ENCODE peak calls at places on chromosomes 5 and 9, in ten cellular contexts. E, C, X, S, H, B, O, V, D and G are unnamed samples.

GRCh38 chr9:1977026-1977425 is 38.1 kb upstream of the SMARCA2 start:
- DNase-seq in D (no peak), X (no peak), S (no peak), H (no peak), O (no peak), V (no peak), C (no peak), E (no peak), B (no peak), G (no peak)

GRCh38 chr5:134446938-134447337 is 35.3 kb upstream of the CDKN2AIPNL start:
- DNase-seq in S (no peak), O (no peak), B (no peak), V (no peak), C (no peak), E (peak; percentile 33), H (no peak), D (no peak), X (peak; percentile 46), G (no peak)

GRCh38 chr9:6584881-6585597 is 60.5 kb downstream of the GLDC start:
- DNase-seq in D (no peak), V (no peak), E (peak; percentile 35), O (peak; percentile 55), S (no peak), H (no peak), B (peak; percentile 6), X (peak; percentile 51), C (no peak), G (no peak)

GRCh38 chr9:137042751-137043727 is 2.9 kb downstream of the NPDC1 start:
- DNase-seq in B (no peak), C (no peak), X (no peak), D (no peak), H (no peak), S (peak; percentile 67), E (no peak), O (no peak), V (no peak), G (no peak)

GRCh38 chr5:50325237-50325832 is 115.8 kb downstream of the EMB start:
- DNase-seq in B (peak; percentile 10), O (peak; percentile 31), D (no peak), H (no peak), E (peak; percentile 12), S (no peak), V (no peak), X (peak; percentile 8), C (no peak), G (peak; percentile 2)

GRCh38 chr9:90642570-90643539 is at the start of gene DIRAS2:
- DNase-seq in S (peak; percentile 22), X (peak; percentile 48), V (peak; percentile 18), D (no peak), C (peak; percentile 75), B (peak; percentile 83), H (no peak), E (peak; percentile 31), O (peak; percentile 44), G (no peak)

GRCh38 chr9:129178579-129178909 is 483 bp upstream of the IER5L start:
- DNase-seq in S (no peak), E (no peak), D (no peak), H (no peak), O (no peak), V (no peak), B (no peak), C (no peak), X (no peak), G (no peak)

GRCh38 chr5:79514391-79515105 is 614 bp upstream of the HOMER1 start:
- DNase-seq in V (peak; percentile 87), B (peak; percentile 95), O (peak; percentile 89), X (peak; percentile 91), E (peak; percentile 91), D (peak; percentile 86), C (peak; percentile 92), H (peak; percentile 93), S (peak; percentile 89), G (peak; percentile 79)

GRCh38 chr5:87746891-87747366 is 334.2 kb upstream of the CCNH start:
- DNase-seq in V (no peak), O (peak; percentile 47), D (no peak), B (no peak), C (no peak), E (no peak), H (no peak), S (no peak), X (no peak), G (no peak)

GRCh38 chr5:138351056-138351455 is 1.4 kb upstream of the KDM3B start:
- DNase-seq in D (no peak), S (no peak), C (no peak), X (no peak), E (no peak), V (no peak), B (no peak), O (peak; percentile 87), H (no peak), G (no peak)

GRCh38 chr9:70053864-70054263 is 10.2 kb downstream of the MAMDC2 start:
- DNase-seq in B (no peak), X (no peak), O (no peak), H (no peak), C (no peak), S (no peak), D (no peak), E (no peak), V (no peak), G (no peak)

GRCh38 chr9:137672907-137673791 is 54.3 kb downstream of the EHMT1 start:
- DNase-seq in H (no peak), V (no peak), C (no peak), S (peak; percentile 54), O (peak; percentile 83), B (peak; percentile 77), D (peak; percentile 19), X (peak; percentile 81), E (peak; percentile 86), G (peak; percentile 36)

GRCh38 chr9:94511943-94512265 is 43.0 kb upstream of the PCAT7 start:
- DNase-seq in X (no peak), C (no peak), D (no peak), V (no peak), O (no peak), S (no peak), B (no peak), E (no peak), H (no peak), G (no peak)

GRCh38 chr5:170269579-170269978 is 28.0 kb downstream of the LCP2 start:
- DNase-seq in B (no peak), S (no peak), O (no peak), E (no peak), D (no peak), X (no peak), V (no peak), C (no peak), H (no peak), G (no peak)

GRCh38 chr5:31317642-31318041 is 124.2 kb downstream of the CDH6 start:
- DNase-seq in O (no peak), B (peak; percentile 52), V (no peak), X (no peak), C (no peak), E (no peak), D (no peak), S (no peak), H (no peak), G (no peak)
- TF ChIP-seq CTCF in O (no peak), B (peak; percentile 51), V (no peak), X (no peak), C (no peak), E (no peak), D (no peak), S (no peak), H (no peak), G (no peak)

DNA sequence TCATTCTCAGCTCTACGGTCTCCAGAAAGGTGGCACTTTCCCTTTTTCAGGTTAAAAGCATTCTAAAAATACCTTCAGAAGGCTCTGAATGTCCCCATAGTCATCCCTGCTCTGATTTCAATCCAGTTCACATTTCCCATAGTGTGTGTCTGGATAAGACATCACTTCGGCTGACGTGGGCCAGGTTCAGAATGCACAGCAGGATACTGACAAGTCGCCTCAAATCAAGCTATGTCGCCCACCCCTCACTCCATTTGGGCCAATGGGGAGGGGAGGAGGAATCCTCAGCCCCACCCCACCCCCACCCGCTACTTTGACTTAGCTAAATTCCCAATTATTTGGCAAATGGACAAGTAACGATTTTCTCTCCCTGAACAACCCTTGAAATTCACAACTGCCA is 148.0 kb downstream of the SLIT3 start:
- DNase-seq in B (no peak), X (no peak), V (no peak), E (no peak), O (no peak), D (no peak), H (no peak), C (no peak), S (no peak), G (no peak)
- TF ChIP-seq CTCF in B (no peak), X (no peak), V (no peak), E (no peak), O (no peak), D (no peak), H (no peak), C (no peak), S (no peak), G (no peak)

GRCh38 chr5:96433066-96433447 is at the start of gene PCSK1:
- DNase-seq in E (no peak), D (no peak), B (peak; percentile 70), O (peak; percentile 21), C (no peak), V (no peak), S (no peak), H (no peak), X (no peak), G (no peak)

GRCh38 chr5:96432245-96433065 is 593 bp downstream of the PCSK1 start:
- DNase-seq in X (no peak), H (no peak), O (peak; percentile 49), V (no peak), C (no peak), B (peak; percentile 85), D (no peak), E (no peak), S (no peak), G (no peak)

GRCh38 chr5:96431376-96432244 is 1.4 kb downstream of the PCSK1 start:
- DNase-seq in S (no peak), D (no peak), C (no peak), O (peak; percentile 95), X (no peak), B (peak; percentile 57), E (peak; percentile 13), H (no peak), V (no peak), G (no peak)

GRCh38 chr5:96439477-96440184 is 6.6 kb upstream of the PCSK1 start:
- DNase-seq in E (peak; percentile 56), S (no peak), B (no peak), X (peak; percentile 53), V (no peak), H (no peak), O (peak; percentile 17), C (no peak), D (no peak), G (no peak)

DNA sequence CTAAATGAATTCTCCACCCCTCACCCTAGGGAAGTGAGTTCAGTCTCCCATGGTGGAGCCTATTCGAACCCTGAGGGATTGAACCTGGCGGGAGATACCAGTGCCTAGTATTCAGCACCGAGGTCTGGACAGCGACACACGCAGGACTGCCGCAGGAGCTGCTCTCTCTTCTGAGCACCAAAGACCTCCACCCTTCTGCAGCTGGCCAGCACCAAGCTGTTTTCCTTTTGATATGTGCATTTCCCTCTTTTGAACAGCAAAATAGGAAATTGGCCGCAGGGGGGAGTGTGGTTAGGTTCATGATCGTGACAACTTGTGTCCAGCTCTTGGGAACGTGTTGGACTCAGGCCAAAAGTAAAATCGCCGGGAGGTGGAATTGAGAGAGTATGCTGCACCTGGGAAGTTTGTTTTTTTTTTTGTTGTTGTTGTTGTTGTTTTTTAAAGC is 1.2 kb upstream of the PCSK1 start:
- DNase-seq in B (peak; percentile 92), O (peak; percentile 75), X (peak; percentile 47), S (peak; percentile 53), H (no peak), V (peak; percentile 31), E (peak; percentile 54), D (peak; percentile 19), C (peak; percentile 57), G (peak; percentile 12)
- TF ChIP-seq CTCF in B (peak; percentile 29), O (no peak), X (no peak), S (no peak), H (no peak), V (no peak), E (no peak), D (no peak), C (no peak), G (no peak)

GRCh38 chr5:151733727-151734408 is 24.6 kb downstream of the ATOX1 start:
- DNase-seq in B (no peak), O (peak; percentile 86), H (no peak), S (no peak), E (no peak), C (no peak), D (no peak), X (no peak), V (no peak), G (no peak)
- TF ChIP-seq CTCF in B (no peak), O (no peak), H (no peak), S (no peak), E (no peak), C (no peak), D (no peak), X (no peak), V (no peak), G (no peak)